ENCODE peak calls at places on chromosomes 7 and 10, in nine cellular contexts. One of them, this sample, is unnamed.

GRCh38 chr10:35758086-35758485 is 116.0 kb upstream of the FZD8 start:
- DNase-seq in chondrocyte: no peak
- DNase-seq in body of pancreas: peak
- DNase-seq in PC-9: no peak
- DNase-seq in lower lobe of right lung: no peak
- DNase-seq in PC-3: no peak
- DNase-seq in amniotic epithelial cell: peak
- DNase-seq in LoVo: no peak
- DNase-seq in T-helper 2 cell: no peak
- DNase-seq in this sample: no peak

GRCh38 chr7:107580716-107581383 is 804 bp downstream of the BCAP29 start:
- DNase-seq in chondrocyte: no peak
- DNase-seq in body of pancreas: no peak
- DNase-seq in PC-9: no peak
- DNase-seq in lower lobe of right lung: no peak
- DNase-seq in PC-3: no peak
- DNase-seq in amniotic epithelial cell: no peak
- DNase-seq in LoVo: no peak
- DNase-seq in T-helper 2 cell: no peak
- DNase-seq in this sample: no peak

GRCh38 chr10:33073641-33074410 is 115.8 kb upstream of the ITGB1 start:
- DNase-seq in chondrocyte: no peak
- DNase-seq in body of pancreas: no peak
- DNase-seq in PC-9: no peak
- DNase-seq in lower lobe of right lung: no peak
- DNase-seq in PC-3: no peak
- DNase-seq in amniotic epithelial cell: no peak
- DNase-seq in LoVo: no peak
- DNase-seq in T-helper 2 cell: peak
- DNase-seq in this sample: no peak

GRCh38 chr7:47266131-47266706 is 315.7 kb downstream of the TNS3 start:
- DNase-seq in chondrocyte: no peak
- DNase-seq in body of pancreas: peak
- DNase-seq in PC-9: peak
- DNase-seq in lower lobe of right lung: peak
- DNase-seq in PC-3: peak
- DNase-seq in amniotic epithelial cell: peak
- DNase-seq in LoVo: peak
- DNase-seq in T-helper 2 cell: peak
- DNase-seq in this sample: peak

GRCh38 chr10:115491526-115492140 is 398.5 kb downstream of the ATRNL1 start:
- DNase-seq in chondrocyte: no peak
- DNase-seq in body of pancreas: no peak
- DNase-seq in PC-9: no peak
- DNase-seq in lower lobe of right lung: no peak
- DNase-seq in PC-3: no peak
- DNase-seq in amniotic epithelial cell: no peak
- DNase-seq in LoVo: no peak
- DNase-seq in T-helper 2 cell: no peak
- DNase-seq in this sample: no peak

GRCh38 chr7:98251251-98251843 is 685 bp downstream of the TECPR1 start:
- DNase-seq in chondrocyte: no peak
- DNase-seq in body of pancreas: peak
- DNase-seq in PC-9: peak
- DNase-seq in lower lobe of right lung: peak
- DNase-seq in PC-3: no peak
- DNase-seq in amniotic epithelial cell: no peak
- DNase-seq in LoVo: peak
- DNase-seq in T-helper 2 cell: peak
- DNase-seq in this sample: peak

GRCh38 chr10:5805260-5805659 is 8.0 kb downstream of the GDI2 start:
- DNase-seq in chondrocyte: no peak
- DNase-seq in body of pancreas: no peak
- DNase-seq in PC-9: no peak
- DNase-seq in lower lobe of right lung: no peak
- DNase-seq in PC-3: no peak
- DNase-seq in amniotic epithelial cell: no peak
- DNase-seq in LoVo: no peak
- DNase-seq in T-helper 2 cell: no peak
- DNase-seq in this sample: no peak

GRCh38 chr7:34133983-34134782 is 228.8 kb downstream of the BMPER start:
- DNase-seq in chondrocyte: no peak
- DNase-seq in body of pancreas: peak
- DNase-seq in PC-9: no peak
- DNase-seq in lower lobe of right lung: no peak
- DNase-seq in PC-3: peak
- DNase-seq in amniotic epithelial cell: peak
- DNase-seq in LoVo: peak
- DNase-seq in T-helper 2 cell: no peak
- DNase-seq in this sample: no peak

GRCh38 chr7:40199076-40199802 is 64.4 kb downstream of the SUGCT start:
- DNase-seq in chondrocyte: no peak
- DNase-seq in body of pancreas: no peak
- DNase-seq in PC-9: peak
- DNase-seq in lower lobe of right lung: no peak
- DNase-seq in PC-3: peak
- DNase-seq in amniotic epithelial cell: peak
- DNase-seq in LoVo: no peak
- DNase-seq in T-helper 2 cell: no peak
- DNase-seq in this sample: no peak

GRCh38 chr10:36880898-36881297 is 244.5 kb upstream of the ANKRD30A start:
- DNase-seq in chondrocyte: no peak
- DNase-seq in body of pancreas: no peak
- DNase-seq in PC-9: no peak
- DNase-seq in lower lobe of right lung: no peak
- DNase-seq in PC-3: peak
- DNase-seq in amniotic epithelial cell: peak
- DNase-seq in LoVo: peak
- DNase-seq in T-helper 2 cell: no peak
- DNase-seq in this sample: no peak

GRCh38 chr10:79096514-79096913 is 27.7 kb downstream of the ZMIZ1 start:
- DNase-seq in chondrocyte: no peak
- DNase-seq in body of pancreas: no peak
- DNase-seq in PC-9: no peak
- DNase-seq in lower lobe of right lung: no peak
- DNase-seq in PC-3: no peak
- DNase-seq in amniotic epithelial cell: no peak
- DNase-seq in LoVo: no peak
- DNase-seq in T-helper 2 cell: no peak
- DNase-seq in this sample: no peak

GRCh38 chr7:133051066-133051465 is 30.8 kb downstream of the CHCHD3 start:
- DNase-seq in chondrocyte: no peak
- DNase-seq in body of pancreas: peak
- DNase-seq in PC-9: no peak
- DNase-seq in lower lobe of right lung: no peak
- DNase-seq in PC-3: no peak
- DNase-seq in amniotic epithelial cell: peak
- DNase-seq in LoVo: no peak
- DNase-seq in T-helper 2 cell: peak
- DNase-seq in this sample: no peak

GRCh38 chr10:86707505-86707904 is 39.2 kb downstream of the LDB3 start:
- DNase-seq in chondrocyte: peak
- DNase-seq in body of pancreas: no peak
- DNase-seq in PC-9: no peak
- DNase-seq in lower lobe of right lung: no peak
- DNase-seq in PC-3: no peak
- DNase-seq in amniotic epithelial cell: no peak
- DNase-seq in LoVo: no peak
- DNase-seq in T-helper 2 cell: no peak
- DNase-seq in this sample: peak

GRCh38 chr10:50653758-50654157 is 30.0 kb upstream of the SGMS1 start:
- DNase-seq in chondrocyte: no peak
- DNase-seq in body of pancreas: no peak
- DNase-seq in PC-9: no peak
- DNase-seq in lower lobe of right lung: no peak
- DNase-seq in PC-3: no peak
- DNase-seq in amniotic epithelial cell: no peak
- DNase-seq in LoVo: no peak
- DNase-seq in T-helper 2 cell: no peak
- DNase-seq in this sample: no peak

GRCh38 chr7:157689269-157690057 is 352.7 kb downstream of the DNAJB6 start:
- DNase-seq in chondrocyte: no peak
- DNase-seq in body of pancreas: no peak
- DNase-seq in PC-9: no peak
- DNase-seq in lower lobe of right lung: no peak
- DNase-seq in PC-3: no peak
- DNase-seq in amniotic epithelial cell: no peak
- DNase-seq in LoVo: no peak
- DNase-seq in T-helper 2 cell: no peak
- DNase-seq in this sample: peak

GRCh38 chr7:191105-192034 is 1.0 kb upstream of the FAM20C start:
- DNase-seq in chondrocyte: no peak
- DNase-seq in body of pancreas: peak
- DNase-seq in PC-9: no peak
- DNase-seq in lower lobe of right lung: no peak
- DNase-seq in PC-3: peak
- DNase-seq in amniotic epithelial cell: peak
- DNase-seq in LoVo: no peak
- DNase-seq in T-helper 2 cell: peak
- DNase-seq in this sample: no peak

GRCh38 chr7:135744938-135745701 is 3.5 kb downstream of the FAM180A start:
- DNase-seq in chondrocyte: no peak
- DNase-seq in body of pancreas: no peak
- DNase-seq in PC-9: peak
- DNase-seq in lower lobe of right lung: no peak
- DNase-seq in PC-3: peak
- DNase-seq in amniotic epithelial cell: peak
- DNase-seq in LoVo: peak
- DNase-seq in T-helper 2 cell: no peak
- DNase-seq in this sample: no peak

GRCh38 chr7:82050792-82051191 is 280.9 kb upstream of the HGF start:
- DNase-seq in chondrocyte: no peak
- DNase-seq in body of pancreas: no peak
- DNase-seq in PC-9: no peak
- DNase-seq in lower lobe of right lung: no peak
- DNase-seq in PC-3: peak
- DNase-seq in amniotic epithelial cell: peak
- DNase-seq in LoVo: no peak
- DNase-seq in T-helper 2 cell: no peak
- DNase-seq in this sample: no peak

GRCh38 chr7:151083071-151083823 is at the start of gene TMUB1:
- DNase-seq in chondrocyte: no peak
- DNase-seq in body of pancreas: peak
- DNase-seq in PC-9: peak
- DNase-seq in lower lobe of right lung: peak
- DNase-seq in PC-3: peak
- DNase-seq in amniotic epithelial cell: no peak
- DNase-seq in LoVo: peak
- DNase-seq in T-helper 2 cell: peak
- DNase-seq in this sample: peak

GRCh38 chr10:31836569-31837406 is 91.8 kb downstream of the ARHGAP12 start:
- DNase-seq in chondrocyte: no peak
- DNase-seq in body of pancreas: peak
- DNase-seq in PC-9: no peak
- DNase-seq in lower lobe of right lung: no peak
- DNase-seq in PC-3: peak
- DNase-seq in amniotic epithelial cell: peak
- DNase-seq in LoVo: no peak
- DNase-seq in T-helper 2 cell: peak
- DNase-seq in this sample: no peak

GRCh38 chr7:131633342-131633843 is 77.0 kb upstream of the PODXL start:
- DNase-seq in chondrocyte: no peak
- DNase-seq in body of pancreas: no peak
- DNase-seq in PC-9: peak
- DNase-seq in lower lobe of right lung: no peak
- DNase-seq in PC-3: peak
- DNase-seq in amniotic epithelial cell: peak
- DNase-seq in LoVo: no peak
- DNase-seq in T-helper 2 cell: no peak
- DNase-seq in this sample: no peak

GRCh38 chr10:114933588-114933987 is 4.4 kb upstream of the TRUB1 start:
- DNase-seq in chondrocyte: no peak
- DNase-seq in body of pancreas: no peak
- DNase-seq in PC-9: no peak
- DNase-seq in lower lobe of right lung: no peak
- DNase-seq in PC-3: peak
- DNase-seq in amniotic epithelial cell: no peak
- DNase-seq in LoVo: no peak
- DNase-seq in T-helper 2 cell: no peak
- DNase-seq in this sample: no peak

GRCh38 chr7:131538071-131538790 is 18.2 kb downstream of the PODXL start:
- DNase-seq in chondrocyte: peak
- DNase-seq in body of pancreas: no peak
- DNase-seq in PC-9: peak
- DNase-seq in lower lobe of right lung: no peak
- DNase-seq in PC-3: peak
- DNase-seq in amniotic epithelial cell: peak
- DNase-seq in LoVo: peak
- DNase-seq in T-helper 2 cell: no peak
- DNase-seq in this sample: peak

GRCh38 chr7:104230606-104231005 is 22.8 kb upstream of the ORC5 start:
- DNase-seq in chondrocyte: no peak
- DNase-seq in body of pancreas: no peak
- DNase-seq in PC-9: no peak
- DNase-seq in lower lobe of right lung: no peak
- DNase-seq in PC-3: no peak
- DNase-seq in amniotic epithelial cell: peak
- DNase-seq in LoVo: no peak
- DNase-seq in T-helper 2 cell: no peak
- DNase-seq in this sample: no peak

GRCh38 chr7:96093435-96093834 is 228.5 kb downstream of the SLC25A13 start:
- DNase-seq in chondrocyte: no peak
- DNase-seq in body of pancreas: no peak
- DNase-seq in PC-9: no peak
- DNase-seq in lower lobe of right lung: no peak
- DNase-seq in PC-3: peak
- DNase-seq in amniotic epithelial cell: peak
- DNase-seq in LoVo: no peak
- DNase-seq in T-helper 2 cell: no peak
- DNase-seq in this sample: no peak

GRCh38 chr7:139916717-139917395 is 87.8 kb downstream of the TBXAS1 start:
- DNase-seq in chondrocyte: no peak
- DNase-seq in body of pancreas: no peak
- DNase-seq in PC-9: no peak
- DNase-seq in lower lobe of right lung: no peak
- DNase-seq in PC-3: peak
- DNase-seq in amniotic epithelial cell: no peak
- DNase-seq in LoVo: no peak
- DNase-seq in T-helper 2 cell: peak
- DNase-seq in this sample: no peak